ENCODE peak calls at places on chromosomes 2 and 18, in four cellular contexts. Z, D, R and X are unnamed samples.

GRCh38 chr18:34031810-34032209 is 192.9 kb downstream of the NOL4 start:
- DNase-seq in D (no peak), R (no peak), Z (no peak), X (no peak)

GRCh38 chr2:6512584-6512983 is 353.1 kb downstream of the CMPK2 start:
- DNase-seq in R (no peak), D (no peak), Z (no peak), X (no peak)

GRCh38 chr2:181578829-181579228 is 78.1 kb downstream of the CERKL start:
- DNase-seq in D (no peak), Z (no peak), R (no peak), X (no peak)

GRCh38 chr2:75772908-75773630 is 62.4 kb upstream of the GCFC2 start:
- DNase-seq in R (no peak), Z (no peak), D (no peak), X (no peak)

GRCh38 chr2:241137276-241138190 is 11.7 kb downstream of the PASK start:
- DNase-seq in D (peak; percentile 89), Z (no peak), R (no peak), X (no peak)

GRCh38 chr18:5029622-5030021 is 167.4 kb downstream of the AKAIN1 start:
- DNase-seq in R (no peak), Z (no peak), D (no peak), X (no peak)

GRCh38 chr2:147223119-147223518 is 621.7 kb upstream of the ACVR2A start:
- DNase-seq in Z (no peak), D (no peak), R (no peak), X (no peak)

GRCh38 chr2:105502625-105503334 is 103.9 kb upstream of the FHL2 start:
- DNase-seq in D (no peak), Z (no peak), R (no peak), X (no peak)

GRCh38 chr2:46701152-46701551 is 214.5 kb downstream of the MCFD2 start:
- DNase-seq in R (peak; percentile 76), D (no peak), Z (no peak), X (no peak)

GRCh38 chr2:1675633-1676032 is 68.7 kb downstream of the PXDN start:
- DNase-seq in Z (peak; percentile 54), D (peak; percentile 91), R (peak; percentile 96), X (peak; percentile 79)

GRCh38 chr18:39596216-39596615 is 2030.6 kb upstream of the CELF4 start:
- DNase-seq in Z (no peak), D (no peak), R (no peak), X (no peak)

GRCh38 chr2:69717902-69718301 is 24.0 kb upstream of the ANXA4 start:
- DNase-seq in R (no peak), Z (no peak), D (no peak), X (no peak)

GRCh38 chr2:121529439-121530209 is 1.1 kb upstream of the RNU4ATAC start:
- DNase-seq in R (peak; percentile 57), Z (peak; percentile 77), D (peak; percentile 80), X (no peak)

GRCh38 chr18:63963610-63964256 is 6.1 kb upstream of the SERPINB8 start:
- DNase-seq in Z (peak; percentile 33), D (peak; percentile 58), R (peak; percentile 67), X (no peak)

GRCh38 chr2:11923935-11924334 is 177.5 kb downstream of the LPIN1 start:
- DNase-seq in Z (no peak), R (no peak), D (no peak), X (no peak)

GRCh38 chr2:196096982-196097745 is 28.5 kb upstream of the DNAH7 start:
- DNase-seq in D (no peak), R (no peak), Z (no peak), X (no peak)

GRCh38 chr18:13482641-13482945 is 243.8 kb downstream of the FAM210A start:
- DNase-seq in D (no peak), R (no peak), Z (no peak), X (no peak)

GRCh38 chr2:197215988-197216979 is 94.3 kb downstream of the ANKRD44 start:
- DNase-seq in D (no peak), R (no peak), Z (no peak), X (no peak)

GRCh38 chr2:232058063-232058877 is 96.8 kb downstream of the DIS3L2 start:
- DNase-seq in Z (no peak), R (no peak), D (no peak), X (no peak)

GRCh38 chr2:237315881-237316225 is 98.1 kb downstream of the COL6A3 start:
- DNase-seq in R (no peak), D (no peak), Z (no peak), X (no peak)

GRCh38 chr2:236985940-236986339 is 99.7 kb upstream of the COPS8 start:
- DNase-seq in R (no peak), D (no peak), Z (no peak), X (no peak)

GRCh38 chr2:70921839-70922590 is 13.7 kb upstream of the ATP6V1B1 start:
- DNase-seq in D (no peak), Z (no peak), R (peak; percentile 58), X (no peak)

GRCh38 chr2:121626777-121627524 is 22.3 kb downstream of the CLASP1 start:
- DNase-seq in D (no peak), R (peak; percentile 95), Z (peak; percentile 68), X (no peak)

GRCh38 chr2:136028001-136028400 is 42.6 kb upstream of the DARS1 start:
- DNase-seq in R (no peak), D (no peak), Z (no peak), X (no peak)

GRCh38 chr18:35616664-35617423 is 35.3 kb downstream of the GALNT1 start:
- DNase-seq in D (peak; percentile 82), R (peak; percentile 87), Z (peak; percentile 27), X (peak; percentile 19)

GRCh38 chr18:2104620-2105462 is 466.5 kb downstream of the METTL4 start:
- DNase-seq in D (peak; percentile 48), R (peak; percentile 41), Z (peak; percentile 47), X (peak; percentile 21)

GRCh38 chr18:27662537-27662936 is 477.4 kb upstream of the CHST9 start:
- DNase-seq in Z (no peak), D (no peak), R (no peak), X (no peak)

GRCh38 chr18:3332376-3332775 is 70.4 kb downstream of the MYL12B start:
- DNase-seq in Z (no peak), D (no peak), R (peak; percentile 24), X (no peak)

GRCh38 chr2:240876475-240877251 is 8.0 kb downstream of the AGXT start:
- DNase-seq in R (no peak), Z (no peak), D (no peak), X (no peak)

GRCh38 chr2:72911256-72911655 is 6.1 kb upstream of the EMX1 start:
- DNase-seq in D (no peak), R (no peak), Z (no peak), X (no peak)

GRCh38 chr2:212858496-212858895 is 292.9 kb downstream of the IKZF2 start:
- DNase-seq in Z (no peak), D (no peak), R (no peak), X (no peak)

GRCh38 chr2:241309684-241310117 is 5.8 kb downstream of the HDLBP start:
- DNase-seq in Z (no peak), D (no peak), R (peak; percentile 44), X (peak; percentile 38)